ENCODE peak calls at places on chromosomes 11 and 22, in four cellular contexts. One of them, this sample, is unnamed.

GRCh38 chr11:93199616-93200015 is 1.8 kb upstream of the SLC36A4 start:
- DNase-seq in lower leg skin: no peak
- DNase-seq in AG09319: no peak
- DNase-seq in stimulated activated CD4-positive, alpha-beta T cell treated with anti-CD3 and anti-CD28 coated beads, Interleukin-2, amount 100 ng/mL, for 48 hours: no peak
- DNase-seq in this sample: no peak

GRCh38 chr11:75453916-75454655 is 21.1 kb upstream of the KLHL35 start:
- DNase-seq in AG09319: peak
- DNase-seq in lower leg skin: no peak
- DNase-seq in stimulated activated CD4-positive, alpha-beta T cell treated with anti-CD3 and anti-CD28 coated beads, Interleukin-2, amount 100 ng/mL, for 48 hours: no peak
- DNase-seq in this sample: no peak

GRCh38 chr22:38350444-38351359 is 33.5 kb upstream of the CSNK1E start:
- DNase-seq in AG09319: no peak
- DNase-seq in lower leg skin: peak
- DNase-seq in stimulated activated CD4-positive, alpha-beta T cell treated with anti-CD3 and anti-CD28 coated beads, Interleukin-2, amount 100 ng/mL, for 48 hours: no peak
- DNase-seq in this sample: no peak

GRCh38 chr22:25780673-25781072 is 38.7 kb downstream of the MYO18B start:
- DNase-seq in stimulated activated CD4-positive, alpha-beta T cell treated with anti-CD3 and anti-CD28 coated beads, Interleukin-2, amount 100 ng/mL, for 48 hours: no peak
- DNase-seq in lower leg skin: no peak
- DNase-seq in AG09319: no peak
- DNase-seq in this sample: no peak

GRCh38 chr11:44658451-44658850 is 68.3 kb upstream of the TSPAN18 start:
- DNase-seq in stimulated activated CD4-positive, alpha-beta T cell treated with anti-CD3 and anti-CD28 coated beads, Interleukin-2, amount 100 ng/mL, for 48 hours: no peak
- DNase-seq in AG09319: no peak
- DNase-seq in lower leg skin: no peak
- DNase-seq in this sample: no peak

GRCh38 chr11:129444274-129444673 is 68.6 kb downstream of the BARX2 start:
- DNase-seq in lower leg skin: no peak
- DNase-seq in AG09319: no peak
- DNase-seq in stimulated activated CD4-positive, alpha-beta T cell treated with anti-CD3 and anti-CD28 coated beads, Interleukin-2, amount 100 ng/mL, for 48 hours: no peak
- DNase-seq in this sample: no peak

GRCh38 chr22:36301384-36301828 is 48.5 kb downstream of the APOL1 start:
- DNase-seq in AG09319: peak
- DNase-seq in lower leg skin: peak
- DNase-seq in stimulated activated CD4-positive, alpha-beta T cell treated with anti-CD3 and anti-CD28 coated beads, Interleukin-2, amount 100 ng/mL, for 48 hours: peak
- DNase-seq in this sample: peak

GRCh38 chr11:121426476-121427454 is 25.3 kb upstream of the SORL1 start:
- DNase-seq in lower leg skin: peak
- DNase-seq in AG09319: no peak
- DNase-seq in stimulated activated CD4-positive, alpha-beta T cell treated with anti-CD3 and anti-CD28 coated beads, Interleukin-2, amount 100 ng/mL, for 48 hours: peak
- DNase-seq in this sample: no peak

GRCh38 chr11:1750840-1751520 is 585 bp upstream of the IFITM10 start:
- DNase-seq in lower leg skin: no peak
- DNase-seq in AG09319: no peak
- DNase-seq in stimulated activated CD4-positive, alpha-beta T cell treated with anti-CD3 and anti-CD28 coated beads, Interleukin-2, amount 100 ng/mL, for 48 hours: no peak
- DNase-seq in this sample: no peak

GRCh38 chr11:8233691-8234424 is 29.8 kb downstream of the LMO1 start:
- DNase-seq in lower leg skin: no peak
- DNase-seq in stimulated activated CD4-positive, alpha-beta T cell treated with anti-CD3 and anti-CD28 coated beads, Interleukin-2, amount 100 ng/mL, for 48 hours: no peak
- DNase-seq in AG09319: no peak
- DNase-seq in this sample: no peak

GRCh38 chr11:108593910-108594434 is 404 bp upstream of the EXPH5 start:
- DNase-seq in AG09319: no peak
- DNase-seq in stimulated activated CD4-positive, alpha-beta T cell treated with anti-CD3 and anti-CD28 coated beads, Interleukin-2, amount 100 ng/mL, for 48 hours: no peak
- DNase-seq in lower leg skin: no peak
- DNase-seq in this sample: no peak

GRCh38 chr22:48707749-48708557 is 1119.7 kb downstream of the BRD1 start:
- DNase-seq in lower leg skin: no peak
- DNase-seq in stimulated activated CD4-positive, alpha-beta T cell treated with anti-CD3 and anti-CD28 coated beads, Interleukin-2, amount 100 ng/mL, for 48 hours: no peak
- DNase-seq in AG09319: no peak
- DNase-seq in this sample: no peak

GRCh38 chr11:69836401-69836800 is 17.2 kb upstream of the FGF3 start:
- DNase-seq in AG09319: no peak
- DNase-seq in stimulated activated CD4-positive, alpha-beta T cell treated with anti-CD3 and anti-CD28 coated beads, Interleukin-2, amount 100 ng/mL, for 48 hours: no peak
- DNase-seq in lower leg skin: peak
- DNase-seq in this sample: no peak

GRCh38 chr11:117822522-117823033 is 2.0 kb downstream of the FXYD2 start:
- DNase-seq in AG09319: no peak
- DNase-seq in stimulated activated CD4-positive, alpha-beta T cell treated with anti-CD3 and anti-CD28 coated beads, Interleukin-2, amount 100 ng/mL, for 48 hours: no peak
- DNase-seq in lower leg skin: peak
- DNase-seq in this sample: no peak

GRCh38 chr11:12449961-12450715 is 72.8 kb downstream of the PARVA start:
- DNase-seq in AG09319: no peak
- DNase-seq in lower leg skin: no peak
- DNase-seq in stimulated activated CD4-positive, alpha-beta T cell treated with anti-CD3 and anti-CD28 coated beads, Interleukin-2, amount 100 ng/mL, for 48 hours: no peak
- DNase-seq in this sample: no peak

GRCh38 chr11:92865352-92865751 is 104.1 kb upstream of the MTNR1B start:
- DNase-seq in AG09319: no peak
- DNase-seq in stimulated activated CD4-positive, alpha-beta T cell treated with anti-CD3 and anti-CD28 coated beads, Interleukin-2, amount 100 ng/mL, for 48 hours: no peak
- DNase-seq in lower leg skin: no peak
- DNase-seq in this sample: no peak

GRCh38 chr11:132200303-132200936 is 830.0 kb downstream of the NTM start:
- DNase-seq in stimulated activated CD4-positive, alpha-beta T cell treated with anti-CD3 and anti-CD28 coated beads, Interleukin-2, amount 100 ng/mL, for 48 hours: no peak
- DNase-seq in lower leg skin: no peak
- DNase-seq in AG09319: no peak
- DNase-seq in this sample: no peak

GRCh38 chr11:59692915-59693314 is 20.7 kb downstream of the OR10V1 start:
- DNase-seq in stimulated activated CD4-positive, alpha-beta T cell treated with anti-CD3 and anti-CD28 coated beads, Interleukin-2, amount 100 ng/mL, for 48 hours: no peak
- DNase-seq in AG09319: no peak
- DNase-seq in lower leg skin: no peak
- DNase-seq in this sample: no peak

GRCh38 chr11:66700742-66701141 is 23.1 kb upstream of the RBM4B start:
- DNase-seq in AG09319: no peak
- DNase-seq in lower leg skin: no peak
- DNase-seq in stimulated activated CD4-positive, alpha-beta T cell treated with anti-CD3 and anti-CD28 coated beads, Interleukin-2, amount 100 ng/mL, for 48 hours: no peak
- DNase-seq in this sample: no peak

GRCh38 chr22:29310863-29311339 is 4.5 kb downstream of the GAS2L1 start:
- DNase-seq in lower leg skin: peak
- DNase-seq in AG09319: peak
- DNase-seq in stimulated activated CD4-positive, alpha-beta T cell treated with anti-CD3 and anti-CD28 coated beads, Interleukin-2, amount 100 ng/mL, for 48 hours: peak
- DNase-seq in this sample: peak

GRCh38 chr11:122851366-122852011 is 13.2 kb downstream of the CRTAM start:
- DNase-seq in stimulated activated CD4-positive, alpha-beta T cell treated with anti-CD3 and anti-CD28 coated beads, Interleukin-2, amount 100 ng/mL, for 48 hours: no peak
- DNase-seq in lower leg skin: no peak
- DNase-seq in AG09319: no peak
- DNase-seq in this sample: no peak

GRCh38 chr11:60987577-60988277 is 16.2 kb downstream of the CD6 start:
- DNase-seq in lower leg skin: no peak
- DNase-seq in AG09319: no peak
- DNase-seq in stimulated activated CD4-positive, alpha-beta T cell treated with anti-CD3 and anti-CD28 coated beads, Interleukin-2, amount 100 ng/mL, for 48 hours: no peak
- DNase-seq in this sample: no peak

GRCh38 chr11:15795378-15795777 is 561.0 kb downstream of the SOX6 start:
- DNase-seq in AG09319: no peak
- DNase-seq in stimulated activated CD4-positive, alpha-beta T cell treated with anti-CD3 and anti-CD28 coated beads, Interleukin-2, amount 100 ng/mL, for 48 hours: no peak
- DNase-seq in lower leg skin: no peak
- DNase-seq in this sample: no peak

GRCh38 chr11:21567628-21568290 is 625.1 kb upstream of the ANO5 start:
- DNase-seq in stimulated activated CD4-positive, alpha-beta T cell treated with anti-CD3 and anti-CD28 coated beads, Interleukin-2, amount 100 ng/mL, for 48 hours: no peak
- DNase-seq in lower leg skin: no peak
- DNase-seq in AG09319: no peak
- DNase-seq in this sample: no peak

GRCh38 chr22:21593406-21594232 is 26.1 kb downstream of the UBE2L3 start:
- DNase-seq in AG09319: no peak
- DNase-seq in lower leg skin: no peak
- DNase-seq in stimulated activated CD4-positive, alpha-beta T cell treated with anti-CD3 and anti-CD28 coated beads, Interleukin-2, amount 100 ng/mL, for 48 hours: no peak
- DNase-seq in this sample: no peak

GRCh38 chr11:34492806-34493414 is 20.7 kb downstream of the ELF5 start:
- DNase-seq in stimulated activated CD4-positive, alpha-beta T cell treated with anti-CD3 and anti-CD28 coated beads, Interleukin-2, amount 100 ng/mL, for 48 hours: peak
- DNase-seq in lower leg skin: peak
- DNase-seq in AG09319: peak
- DNase-seq in this sample: peak

GRCh38 chr22:17412232-17412631 is 43.0 kb downstream of the CECR2 start:
- DNase-seq in AG09319: no peak
- DNase-seq in lower leg skin: no peak
- DNase-seq in stimulated activated CD4-positive, alpha-beta T cell treated with anti-CD3 and anti-CD28 coated beads, Interleukin-2, amount 100 ng/mL, for 48 hours: no peak
- DNase-seq in this sample: no peak

GRCh38 chr22:30968015-30968923 is at the start of gene MORC2:
- DNase-seq in AG09319: peak
- DNase-seq in stimulated activated CD4-positive, alpha-beta T cell treated with anti-CD3 and anti-CD28 coated beads, Interleukin-2, amount 100 ng/mL, for 48 hours: no peak
- DNase-seq in lower leg skin: peak
- DNase-seq in this sample: no peak

GRCh38 chr11:110897035-110897434 is 184.8 kb upstream of the ARHGAP20 start:
- DNase-seq in AG09319: peak
- DNase-seq in stimulated activated CD4-positive, alpha-beta T cell treated with anti-CD3 and anti-CD28 coated beads, Interleukin-2, amount 100 ng/mL, for 48 hours: no peak
- DNase-seq in lower leg skin: no peak
- DNase-seq in this sample: no peak

GRCh38 chr11:114172871-114173444 is 113.4 kb downstream of the ZBTB16 start:
- DNase-seq in AG09319: no peak
- DNase-seq in lower leg skin: no peak
- DNase-seq in stimulated activated CD4-positive, alpha-beta T cell treated with anti-CD3 and anti-CD28 coated beads, Interleukin-2, amount 100 ng/mL, for 48 hours: no peak
- DNase-seq in this sample: no peak

GRCh38 chr11:2445107-2445947 is 519 bp downstream of the KCNQ1 start:
- DNase-seq in AG09319: no peak
- DNase-seq in stimulated activated CD4-positive, alpha-beta T cell treated with anti-CD3 and anti-CD28 coated beads, Interleukin-2, amount 100 ng/mL, for 48 hours: no peak
- DNase-seq in lower leg skin: no peak
- DNase-seq in this sample: no peak

GRCh38 chr11:3662856-3663255 is 8.3 kb downstream of the CHRNA10 start:
- DNase-seq in stimulated activated CD4-positive, alpha-beta T cell treated with anti-CD3 and anti-CD28 coated beads, Interleukin-2, amount 100 ng/mL, for 48 hours: no peak
- DNase-seq in AG09319: no peak
- DNase-seq in lower leg skin: no peak
- DNase-seq in this sample: no peak

GRCh38 chr22:33513388-33514336 is 406.6 kb downstream of the LARGE1 start:
- DNase-seq in lower leg skin: no peak
- DNase-seq in stimulated activated CD4-positive, alpha-beta T cell treated with anti-CD3 and anti-CD28 coated beads, Interleukin-2, amount 100 ng/mL, for 48 hours: no peak
- DNase-seq in AG09319: peak
- DNase-seq in this sample: no peak